ENCODE peak calls at places on chromosomes 12 and 14, in five cellular contexts. One of them, this sample, is unnamed.

GRCh38 chr12:107917912-107918800 is 143.7 kb downstream of the ASCL4 start:
- DNase-seq in mesothelial cell of epicardium: no peak
- DNase-seq in tibial nerve: no peak
- DNase-seq in AG09309: no peak
- DNase-seq in NB4: peak
- DNase-seq in this sample: no peak

GRCh38 chr12:113933201-113933786 is 32.8 kb downstream of the RBM19 start:
- DNase-seq in mesothelial cell of epicardium: no peak
- DNase-seq in tibial nerve: no peak
- DNase-seq in AG09309: peak
- DNase-seq in NB4: no peak
- DNase-seq in this sample: no peak

GRCh38 chr12:27554421-27555186 is 30.6 kb downstream of the PPFIBP1 start:
- DNase-seq in mesothelial cell of epicardium: no peak
- DNase-seq in tibial nerve: peak
- DNase-seq in AG09309: no peak
- DNase-seq in NB4: no peak
- DNase-seq in this sample: no peak

GRCh38 chr14:36996133-36996856 is 176.1 kb downstream of the SLC25A21 start:
- DNase-seq in mesothelial cell of epicardium: no peak
- DNase-seq in tibial nerve: no peak
- DNase-seq in AG09309: no peak
- DNase-seq in NB4: no peak
- DNase-seq in this sample: no peak

GRCh38 chr12:51896236-51896635 is 8.3 kb downstream of the ANKRD33 start:
- DNase-seq in mesothelial cell of epicardium: no peak
- DNase-seq in tibial nerve: no peak
- DNase-seq in AG09309: no peak
- DNase-seq in NB4: no peak
- DNase-seq in this sample: no peak

GRCh38 chr14:95256011-95256775 is 63.5 kb downstream of the CLMN start:
- DNase-seq in mesothelial cell of epicardium: no peak
- DNase-seq in tibial nerve: no peak
- DNase-seq in AG09309: no peak
- DNase-seq in NB4: no peak
- DNase-seq in this sample: no peak

GRCh38 chr12:18849080-18849479 is 111.2 kb downstream of the CAPZA3 start:
- DNase-seq in mesothelial cell of epicardium: no peak
- DNase-seq in tibial nerve: no peak
- DNase-seq in AG09309: no peak
- DNase-seq in NB4: no peak
- DNase-seq in this sample: no peak

GRCh38 chr14:48398675-48399282 is 723.4 kb upstream of the MDGA2 start:
- DNase-seq in mesothelial cell of epicardium: no peak
- DNase-seq in tibial nerve: no peak
- DNase-seq in AG09309: no peak
- DNase-seq in NB4: peak
- DNase-seq in this sample: no peak

GRCh38 chr12:59036973-59037807 is 116.9 kb upstream of the LRIG3 start:
- DNase-seq in mesothelial cell of epicardium: no peak
- DNase-seq in tibial nerve: no peak
- DNase-seq in AG09309: no peak
- DNase-seq in NB4: no peak
- DNase-seq in this sample: no peak

GRCh38 chr14:78509516-78509915 is 339.3 kb downstream of the NRXN3 start:
- DNase-seq in mesothelial cell of epicardium: no peak
- DNase-seq in tibial nerve: no peak
- DNase-seq in AG09309: no peak
- DNase-seq in NB4: no peak
- DNase-seq in this sample: no peak

GRCh38 chr12:116820077-116820656 is 61.1 kb downstream of the HRK start:
- DNase-seq in mesothelial cell of epicardium: no peak
- DNase-seq in tibial nerve: no peak
- DNase-seq in AG09309: no peak
- DNase-seq in NB4: no peak
- DNase-seq in this sample: no peak
- TF ChIP-seq CTCF in mesothelial cell of epicardium: no peak
- TF ChIP-seq CTCF in tibial nerve: no peak
- TF ChIP-seq CTCF in AG09309: no peak
- TF ChIP-seq CTCF in NB4: no peak
- TF ChIP-seq CTCF in this sample: no peak

GRCh38 chr14:73786632-73786941 is 65.0 kb upstream of the PTGR2 start:
- DNase-seq in mesothelial cell of epicardium: no peak
- DNase-seq in tibial nerve: no peak
- DNase-seq in AG09309: no peak
- DNase-seq in NB4: peak
- DNase-seq in this sample: peak

GRCh38 chr14:73785834-73786631 is 65.6 kb upstream of the PTGR2 start:
- DNase-seq in mesothelial cell of epicardium: peak
- DNase-seq in tibial nerve: peak
- DNase-seq in AG09309: peak
- DNase-seq in NB4: peak
- DNase-seq in this sample: peak

GRCh38 chr14:73787760-73788508 is 63.7 kb upstream of the PTGR2 start:
- DNase-seq in mesothelial cell of epicardium: no peak
- DNase-seq in tibial nerve: no peak
- DNase-seq in AG09309: no peak
- DNase-seq in NB4: peak
- DNase-seq in this sample: peak

GRCh38 chr14:73785336-73785833 is 66.2 kb upstream of the PTGR2 start:
- DNase-seq in mesothelial cell of epicardium: no peak
- DNase-seq in tibial nerve: no peak
- DNase-seq in AG09309: no peak
- DNase-seq in NB4: peak
- DNase-seq in this sample: no peak

GRCh38 chr14:73786942-73787759 is 64.5 kb upstream of the PTGR2 start:
- DNase-seq in mesothelial cell of epicardium: peak
- DNase-seq in tibial nerve: no peak
- DNase-seq in AG09309: no peak
- DNase-seq in NB4: peak
- DNase-seq in this sample: peak
- TF ChIP-seq CTCF in mesothelial cell of epicardium: no peak
- TF ChIP-seq CTCF in tibial nerve: no peak
- TF ChIP-seq CTCF in AG09309: no peak
- TF ChIP-seq CTCF in NB4: no peak
- TF ChIP-seq CTCF in this sample: no peak

DNA sequence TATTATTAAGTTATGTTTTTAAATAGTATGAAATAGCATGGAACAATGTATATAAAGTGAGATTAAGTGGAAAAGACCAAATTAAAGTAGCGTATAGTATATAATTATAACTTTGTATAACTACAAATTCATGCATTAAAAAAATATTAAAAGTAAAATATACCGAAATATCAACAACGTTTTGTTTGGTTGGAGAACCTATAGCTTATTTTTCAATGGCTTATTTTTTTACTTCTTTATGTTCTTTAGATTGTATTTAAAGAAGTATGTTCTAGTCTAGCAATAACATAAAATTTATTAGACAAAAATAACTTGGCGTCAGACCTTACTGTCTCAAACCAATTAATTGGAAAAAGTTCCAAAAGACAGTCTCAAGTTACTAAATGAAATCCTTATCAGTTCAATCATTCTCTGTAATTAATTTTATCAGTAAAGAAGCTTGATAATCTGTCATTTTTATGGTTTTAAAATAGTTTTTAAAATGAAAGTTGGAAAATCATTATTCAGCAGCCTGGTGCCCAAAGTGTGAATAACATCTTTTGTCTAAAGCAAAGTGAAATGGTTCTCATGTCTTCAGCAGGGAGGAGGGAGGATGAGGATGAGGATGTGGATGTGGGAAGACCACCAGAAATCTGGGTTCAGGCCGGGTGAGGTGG is 46.7 kb downstream of the IRAK3 start:
- DNase-seq in mesothelial cell of epicardium: no peak
- DNase-seq in tibial nerve: no peak
- DNase-seq in AG09309: no peak
- DNase-seq in NB4: peak
- DNase-seq in this sample: no peak
- TF ChIP-seq CTCF in mesothelial cell of epicardium: no peak
- TF ChIP-seq CTCF in tibial nerve: no peak
- TF ChIP-seq CTCF in AG09309: peak
- TF ChIP-seq CTCF in NB4: no peak
- TF ChIP-seq CTCF in this sample: peak

GRCh38 chr12:93373847-93374723 is 3.6 kb upstream of the NUDT4 start:
- DNase-seq in mesothelial cell of epicardium: no peak
- DNase-seq in tibial nerve: no peak
- DNase-seq in AG09309: no peak
- DNase-seq in NB4: no peak
- DNase-seq in this sample: no peak

GRCh38 chr12:93366427-93366826 is 11.3 kb upstream of the NUDT4 start:
- DNase-seq in mesothelial cell of epicardium: no peak
- DNase-seq in tibial nerve: no peak
- DNase-seq in AG09309: no peak
- DNase-seq in NB4: no peak
- DNase-seq in this sample: no peak

GRCh38 chr12:93368766-93369165 is 9.0 kb upstream of the NUDT4 start:
- DNase-seq in mesothelial cell of epicardium: no peak
- DNase-seq in tibial nerve: no peak
- DNase-seq in AG09309: no peak
- DNase-seq in NB4: no peak
- DNase-seq in this sample: no peak

GRCh38 chr12:93369505-93369904 is 8.2 kb upstream of the NUDT4 start:
- DNase-seq in mesothelial cell of epicardium: no peak
- DNase-seq in tibial nerve: no peak
- DNase-seq in AG09309: no peak
- DNase-seq in NB4: no peak
- DNase-seq in this sample: no peak

GRCh38 chr12:93370947-93371346 is 6.8 kb upstream of the NUDT4 start:
- DNase-seq in mesothelial cell of epicardium: no peak
- DNase-seq in tibial nerve: no peak
- DNase-seq in AG09309: no peak
- DNase-seq in NB4: no peak
- DNase-seq in this sample: no peak
- TF ChIP-seq CTCF in mesothelial cell of epicardium: no peak
- TF ChIP-seq CTCF in tibial nerve: no peak
- TF ChIP-seq CTCF in AG09309: no peak
- TF ChIP-seq CTCF in NB4: no peak
- TF ChIP-seq CTCF in this sample: no peak

GRCh38 chr12:38544357-38545066 is 227.9 kb downstream of the ALG10B start:
- DNase-seq in mesothelial cell of epicardium: no peak
- DNase-seq in tibial nerve: no peak
- DNase-seq in AG09309: no peak
- DNase-seq in NB4: peak
- DNase-seq in this sample: no peak
- TF ChIP-seq CTCF in mesothelial cell of epicardium: no peak
- TF ChIP-seq CTCF in tibial nerve: no peak
- TF ChIP-seq CTCF in AG09309: no peak
- TF ChIP-seq CTCF in NB4: peak
- TF ChIP-seq CTCF in this sample: no peak

GRCh38 chr14:99754141-99755067 is 38.8 kb upstream of the EML1 start:
- DNase-seq in mesothelial cell of epicardium: no peak
- DNase-seq in tibial nerve: no peak
- DNase-seq in AG09309: no peak
- DNase-seq in NB4: no peak
- DNase-seq in this sample: peak

GRCh38 chr14:99755068-99755405 is 38.2 kb upstream of the EML1 start:
- DNase-seq in mesothelial cell of epicardium: no peak
- DNase-seq in tibial nerve: no peak
- DNase-seq in AG09309: no peak
- DNase-seq in NB4: no peak
- DNase-seq in this sample: no peak

GRCh38 chr14:99751539-99752485 is 41.4 kb upstream of the EML1 start:
- DNase-seq in mesothelial cell of epicardium: no peak
- DNase-seq in tibial nerve: no peak
- DNase-seq in AG09309: no peak
- DNase-seq in NB4: no peak
- DNase-seq in this sample: no peak

GRCh38 chr14:99752486-99753121 is 40.6 kb upstream of the EML1 start:
- DNase-seq in mesothelial cell of epicardium: no peak
- DNase-seq in tibial nerve: no peak
- DNase-seq in AG09309: peak
- DNase-seq in NB4: peak
- DNase-seq in this sample: no peak

DNA sequence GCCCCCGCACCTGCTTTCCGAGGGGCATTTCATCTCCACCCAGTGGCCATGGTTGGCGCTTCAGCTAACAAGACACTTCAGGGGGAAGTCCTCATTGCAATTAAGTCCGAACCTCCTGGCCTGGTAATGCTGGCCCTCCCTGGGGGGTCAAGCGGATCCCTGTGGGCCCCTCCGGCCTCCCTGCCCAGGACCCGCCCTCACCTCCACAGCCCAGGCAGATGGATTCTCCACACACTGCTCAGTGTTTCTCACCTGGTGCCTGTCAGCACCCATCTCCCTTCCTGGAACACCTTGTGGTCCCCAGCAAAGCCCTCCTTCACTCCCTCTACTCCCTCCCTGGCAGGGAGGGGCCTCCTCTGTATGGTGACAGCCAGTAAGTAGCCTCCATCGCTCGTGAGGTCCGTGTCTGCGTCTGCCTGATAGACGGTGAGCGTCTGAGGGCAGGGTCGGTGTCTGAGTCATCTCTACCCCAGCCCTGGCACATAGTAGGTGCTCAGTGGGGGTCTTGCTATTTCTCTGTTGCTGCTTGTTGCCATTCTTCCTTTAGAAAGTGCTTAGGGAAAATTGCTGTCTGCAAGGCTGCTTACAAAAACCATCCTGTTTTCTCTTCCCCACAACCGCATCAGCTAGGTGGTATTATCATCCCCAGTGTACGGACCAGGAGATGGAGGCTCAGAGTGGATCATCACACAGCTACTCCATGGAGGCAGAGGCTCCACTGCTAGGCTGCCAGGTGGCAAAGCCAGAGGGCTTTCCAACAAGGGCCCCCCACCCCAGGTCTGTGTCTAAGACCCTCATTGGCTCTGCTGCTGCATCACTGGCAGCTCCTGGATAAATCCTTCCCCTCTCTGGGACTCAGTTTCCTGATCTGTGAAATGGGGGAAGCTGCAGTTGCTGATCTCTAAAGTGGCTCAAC is 39.7 kb upstream of the EML1 start:
- DNase-seq in mesothelial cell of epicardium: no peak
- DNase-seq in tibial nerve: no peak
- DNase-seq in AG09309: no peak
- DNase-seq in NB4: no peak
- DNase-seq in this sample: no peak
- TF ChIP-seq CTCF in mesothelial cell of epicardium: no peak
- TF ChIP-seq CTCF in tibial nerve: no peak
- TF ChIP-seq CTCF in AG09309: peak
- TF ChIP-seq CTCF in NB4: no peak
- TF ChIP-seq CTCF in this sample: no peak

GRCh38 chr12:57816001-57816854 is 2.3 kb downstream of the AVIL start:
- DNase-seq in mesothelial cell of epicardium: no peak
- DNase-seq in tibial nerve: no peak
- DNase-seq in AG09309: no peak
- DNase-seq in NB4: no peak
- DNase-seq in this sample: no peak

GRCh38 chr12:57815177-57816000 is 3.1 kb downstream of the AVIL start:
- DNase-seq in mesothelial cell of epicardium: no peak
- DNase-seq in tibial nerve: no peak
- DNase-seq in AG09309: no peak
- DNase-seq in NB4: peak
- DNase-seq in this sample: no peak

GRCh38 chr12:57816855-57817151 is 1.7 kb downstream of the AVIL start:
- DNase-seq in mesothelial cell of epicardium: no peak
- DNase-seq in tibial nerve: no peak
- DNase-seq in AG09309: no peak
- DNase-seq in NB4: peak
- DNase-seq in this sample: no peak

GRCh38 chr12:57813111-57813970 is 5.2 kb downstream of the AVIL start:
- DNase-seq in mesothelial cell of epicardium: no peak
- DNase-seq in tibial nerve: no peak
- DNase-seq in AG09309: no peak
- DNase-seq in NB4: no peak
- DNase-seq in this sample: no peak

GRCh38 chr12:57813971-57814771 is 4.4 kb downstream of the AVIL start:
- DNase-seq in mesothelial cell of epicardium: no peak
- DNase-seq in tibial nerve: no peak
- DNase-seq in AG09309: no peak
- DNase-seq in NB4: no peak
- DNase-seq in this sample: no peak
- TF ChIP-seq CTCF in mesothelial cell of epicardium: no peak
- TF ChIP-seq CTCF in tibial nerve: no peak
- TF ChIP-seq CTCF in AG09309: peak
- TF ChIP-seq CTCF in NB4: no peak
- TF ChIP-seq CTCF in this sample: no peak